ENCODE peak calls at places on chromosomes 12 and 14, in six cellular contexts. One of them, this sample, is unnamed.

GRCh38 chr12:67251012-67251411 is 18.1 kb upstream of the CAND1 start:
- DNase-seq in GM12878: no peak
- DNase-seq in HepG2: no peak
- DNase-seq in HCT116: no peak
- DNase-seq in K562: no peak
- DNase-seq in H1: no peak
- DNase-seq in this sample: no peak

GRCh38 chr14:42112108-42112507 is 505.4 kb downstream of the LRFN5 start:
- DNase-seq in GM12878: no peak
- DNase-seq in HepG2: no peak
- DNase-seq in HCT116: no peak
- DNase-seq in K562: no peak
- DNase-seq in H1: no peak
- DNase-seq in this sample: no peak

GRCh38 chr14:33254876-33255275 is 316.2 kb downstream of the NPAS3 start:
- DNase-seq in H1: no peak
- DNase-seq in HepG2: no peak
- DNase-seq in GM12878: no peak
- DNase-seq in HCT116: no peak
- DNase-seq in K562: no peak
- DNase-seq in this sample: no peak

GRCh38 chr12:114680498-114681148 is 3.4 kb downstream of the TBX3 start:
- DNase-seq in HCT116: no peak
- DNase-seq in K562: no peak
- DNase-seq in GM12878: no peak
- DNase-seq in HepG2: no peak
- DNase-seq in H1: no peak
- DNase-seq in this sample: no peak

GRCh38 chr14:92266216-92266615 is 56.7 kb upstream of the SLC24A4 start:
- DNase-seq in GM12878: no peak
- DNase-seq in K562: no peak
- DNase-seq in HCT116: no peak
- DNase-seq in HepG2: no peak
- DNase-seq in H1: no peak
- DNase-seq in this sample: no peak

GRCh38 chr14:71380271-71380670 is 473.0 kb downstream of the PCNX1 start:
- DNase-seq in HCT116: no peak
- DNase-seq in HepG2: no peak
- DNase-seq in K562: no peak
- DNase-seq in GM12878: no peak
- DNase-seq in H1: no peak
- DNase-seq in this sample: no peak

GRCh38 chr14:58362798-58363412 is 32.8 kb upstream of the TOMM20L start:
- DNase-seq in GM12878: no peak
- DNase-seq in HCT116: peak
- DNase-seq in K562: peak
- DNase-seq in H1: no peak
- DNase-seq in HepG2: peak
- DNase-seq in this sample: peak

GRCh38 chr12:17062296-17063061 is 456.5 kb upstream of the LMO3 start:
- DNase-seq in GM12878: no peak
- DNase-seq in K562: no peak
- DNase-seq in HCT116: no peak
- DNase-seq in HepG2: no peak
- DNase-seq in H1: no peak
- DNase-seq in this sample: no peak

GRCh38 chr14:21867541-21867940 is 193.9 kb upstream of the OR4E1 start:
- DNase-seq in HCT116: no peak
- DNase-seq in K562: no peak
- DNase-seq in GM12878: no peak
- DNase-seq in H1: no peak
- DNase-seq in HepG2: no peak
- DNase-seq in this sample: no peak

GRCh38 chr12:104886418-104887401 is 71.4 kb downstream of the SLC41A2 start:
- DNase-seq in GM12878: no peak
- DNase-seq in K562: no peak
- DNase-seq in HepG2: no peak
- DNase-seq in H1: no peak
- DNase-seq in HCT116: peak
- DNase-seq in this sample: no peak

GRCh38 chr12:98418357-98419075 is 96.9 kb upstream of the TMPO start:
- DNase-seq in K562: peak
- DNase-seq in GM12878: no peak
- DNase-seq in H1: no peak
- DNase-seq in HepG2: no peak
- DNase-seq in HCT116: no peak
- DNase-seq in this sample: peak

GRCh38 chr12:24172773-24173447 is 223.4 kb upstream of the SOX5 start:
- DNase-seq in K562: no peak
- DNase-seq in HepG2: no peak
- DNase-seq in GM12878: peak
- DNase-seq in HCT116: no peak
- DNase-seq in H1: no peak
- DNase-seq in this sample: no peak

GRCh38 chr14:35783699-35784098 is 25.4 kb downstream of the RALGAPA1 start:
- DNase-seq in GM12878: no peak
- DNase-seq in H1: no peak
- DNase-seq in HCT116: no peak
- DNase-seq in HepG2: no peak
- DNase-seq in K562: no peak
- DNase-seq in this sample: no peak

GRCh38 chr14:53539489-53540126 is 386.5 kb upstream of the DDHD1 start:
- DNase-seq in HepG2: peak
- DNase-seq in GM12878: peak
- DNase-seq in K562: peak
- DNase-seq in H1: peak
- DNase-seq in HCT116: peak
- DNase-seq in this sample: peak

GRCh38 chr12:58372298-58372697 is 430.9 kb downstream of the ATP23 start:
- DNase-seq in K562: no peak
- DNase-seq in GM12878: peak
- DNase-seq in HCT116: no peak
- DNase-seq in HepG2: no peak
- DNase-seq in H1: no peak
- DNase-seq in this sample: no peak

GRCh38 chr12:58368001-58368400 is 426.6 kb downstream of the ATP23 start:
- DNase-seq in HepG2: no peak
- DNase-seq in H1: no peak
- DNase-seq in GM12878: no peak
- DNase-seq in K562: no peak
- DNase-seq in HCT116: no peak
- DNase-seq in this sample: no peak

GRCh38 chr12:58365087-58365390 is 423.7 kb downstream of the ATP23 start:
- DNase-seq in HCT116: no peak
- DNase-seq in HepG2: no peak
- DNase-seq in K562: no peak
- DNase-seq in H1: no peak
- DNase-seq in GM12878: no peak
- DNase-seq in this sample: no peak

GRCh38 chr12:58367041-58367440 is 425.7 kb downstream of the ATP23 start:
- DNase-seq in HepG2: no peak
- DNase-seq in HCT116: no peak
- DNase-seq in H1: no peak
- DNase-seq in K562: no peak
- DNase-seq in GM12878: no peak
- DNase-seq in this sample: no peak

DNA sequence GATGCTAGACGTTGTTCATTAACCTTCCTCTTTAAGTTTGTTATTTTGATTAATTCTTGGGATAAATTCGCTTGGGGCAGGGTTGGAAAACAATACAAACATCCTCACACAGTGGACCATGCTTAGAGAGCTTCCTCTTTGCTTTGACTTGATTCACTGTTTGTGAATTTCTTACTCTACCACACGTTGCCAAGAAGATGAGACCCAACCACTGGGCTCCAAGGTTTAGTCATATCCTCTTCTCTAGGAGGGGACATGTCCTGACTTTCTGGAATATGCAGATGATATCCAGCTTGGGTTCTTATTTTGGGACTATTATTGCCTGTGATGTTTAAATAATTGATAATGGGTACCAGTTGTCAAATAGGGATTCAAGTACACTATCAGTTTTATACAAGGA is 428.2 kb downstream of the ATP23 start:
- DNase-seq in K562: no peak
- DNase-seq in HepG2: no peak
- DNase-seq in H1: no peak
- DNase-seq in GM12878: no peak
- DNase-seq in HCT116: no peak
- DNase-seq in this sample: no peak
- TF ChIP-seq MAX in K562: no peak
- TF ChIP-seq MAX in HepG2: no peak
- TF ChIP-seq MAX in H1: no peak
- TF ChIP-seq MAX in GM12878: no peak
- TF ChIP-seq MAX in HCT116: no peak
- TF ChIP-seq MAX in this sample: no peak

GRCh38 chr12:57233357-57234232 is 4.1 kb downstream of the SHMT2 start:
- DNase-seq in HCT116: no peak
- DNase-seq in GM12878: no peak
- DNase-seq in HepG2: no peak
- DNase-seq in K562: no peak
- DNase-seq in H1: no peak
- DNase-seq in this sample: no peak
- H3K9ac ChIP-seq in HCT116: no peak
- H3K9ac ChIP-seq in GM12878: no peak
- H3K9ac ChIP-seq in HepG2: no peak
- H3K9ac ChIP-seq in K562: peak
- H3K9ac ChIP-seq in H1: no peak
- H3K9ac ChIP-seq in this sample: no peak

DNA sequence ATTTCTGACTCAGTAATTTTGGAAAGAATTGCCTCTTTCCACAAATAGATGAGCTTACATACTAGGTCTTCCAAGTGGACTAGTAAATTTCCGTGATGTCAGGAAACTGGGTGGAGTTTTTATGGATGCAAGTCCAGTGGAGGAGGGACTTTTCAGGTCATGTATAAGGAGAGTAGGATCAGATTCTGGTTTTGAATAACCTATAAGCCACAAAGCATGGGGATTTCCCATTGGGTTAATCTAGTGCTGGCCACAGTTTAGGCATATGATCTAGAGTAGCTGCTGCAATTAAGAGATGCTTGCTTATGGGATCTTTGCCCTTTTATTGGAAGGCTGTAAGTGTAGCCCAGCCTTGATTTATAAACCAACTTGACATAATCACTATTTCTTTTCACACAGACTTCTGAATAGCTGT is 33.8 kb downstream of the STK38L start:
- DNase-seq in HCT116: peak
- DNase-seq in HepG2: peak
- DNase-seq in K562: no peak
- DNase-seq in GM12878: peak
- DNase-seq in H1: no peak
- DNase-seq in this sample: no peak
- TF ChIP-seq SIN3A in HCT116: no peak
- TF ChIP-seq SIN3A in HepG2: no peak
- TF ChIP-seq SIN3A in K562: no peak
- TF ChIP-seq SIN3A in GM12878: no peak
- TF ChIP-seq SIN3A in H1: no peak
- TF ChIP-seq SIN3A in this sample: no peak

DNA sequence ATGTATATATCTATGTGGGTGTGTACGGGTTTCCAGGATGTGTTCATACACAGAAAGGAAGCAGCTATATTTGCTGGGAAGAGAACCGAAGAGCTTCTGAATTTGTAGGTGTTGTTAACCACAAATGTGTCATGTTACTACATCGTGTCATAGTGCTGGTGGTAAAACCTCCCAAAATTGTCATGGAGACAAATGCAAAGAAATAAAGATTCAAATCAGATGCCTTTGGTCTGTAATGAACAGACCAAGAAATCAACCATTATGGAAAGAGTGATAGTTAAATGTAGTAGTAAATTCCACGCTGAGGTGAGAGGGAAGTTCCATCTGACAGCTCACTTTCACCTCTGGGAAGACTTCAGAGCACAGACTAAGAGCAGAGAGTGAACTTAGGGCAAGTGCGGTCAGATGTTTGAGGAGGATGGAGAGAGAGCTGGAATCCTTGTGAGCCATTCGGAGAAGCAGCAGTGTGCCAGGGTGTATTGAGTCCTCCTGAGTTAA is 487.5 kb downstream of the TMEM121 start:
- DNase-seq in HCT116: no peak
- DNase-seq in K562: no peak
- DNase-seq in H1: no peak
- DNase-seq in GM12878: no peak
- DNase-seq in HepG2: no peak
- DNase-seq in this sample: no peak
- TF ChIP-seq MAX in HCT116: no peak
- TF ChIP-seq MAX in K562: no peak
- TF ChIP-seq MAX in H1: no peak
- TF ChIP-seq MAX in GM12878: no peak
- TF ChIP-seq MAX in HepG2: no peak
- TF ChIP-seq MAX in this sample: no peak

GRCh38 chr12:53210843-53211242 is 3.8 kb upstream of the ITGB7 start:
- DNase-seq in K562: no peak
- DNase-seq in H1: no peak
- DNase-seq in HepG2: no peak
- DNase-seq in GM12878: no peak
- DNase-seq in HCT116: no peak
- DNase-seq in this sample: no peak

GRCh38 chr12:53207042-53207441 is at the start of gene ITGB7:
- DNase-seq in GM12878: peak
- DNase-seq in K562: peak
- DNase-seq in HepG2: no peak
- DNase-seq in H1: no peak
- DNase-seq in HCT116: no peak
- DNase-seq in this sample: no peak

GRCh38 chr12:53208877-53209463 is 1.9 kb upstream of the ITGB7 start:
- DNase-seq in GM12878: no peak
- DNase-seq in H1: no peak
- DNase-seq in HepG2: no peak
- DNase-seq in HCT116: no peak
- DNase-seq in K562: no peak
- DNase-seq in this sample: no peak

GRCh38 chr12:53205747-53206146 is 1.3 kb downstream of the ITGB7 start:
- DNase-seq in HepG2: no peak
- DNase-seq in GM12878: peak
- DNase-seq in K562: no peak
- DNase-seq in H1: no peak
- DNase-seq in HCT116: no peak
- DNase-seq in this sample: no peak

GRCh38 chr12:53208435-53208834 is 1.4 kb upstream of the ITGB7 start:
- DNase-seq in GM12878: no peak
- DNase-seq in H1: no peak
- DNase-seq in K562: no peak
- DNase-seq in HepG2: no peak
- DNase-seq in HCT116: no peak
- DNase-seq in this sample: no peak
- H3K9ac ChIP-seq in GM12878: peak
- H3K9ac ChIP-seq in H1: no peak
- H3K9ac ChIP-seq in K562: peak
- H3K9ac ChIP-seq in HepG2: no peak
- H3K9ac ChIP-seq in HCT116: no peak
- H3K9ac ChIP-seq in this sample: no peak